ENCODE peak calls at places on chromosomes 7 and 10, in ten cellular contexts. F is stimulated activated CD8-positive, alpha-beta memory T cell treated with anti-CD3 and anti-CD28 coated beads, Interleukin-4, amount 100 ng/mL, for 4 hours; I is left colon; K is EH; J is Calu3; H is stimulated activated CD4-positive, alpha-beta T cell treated with anti-CD3 and anti-CD28 coated beads, Interleukin-12 subunit alpha, Interleukin-12 subunit beta, amount 100 ng/mL, for 4 hours; R is NCI-H460; M is Peyer's patch; V is CD8-positive, alpha-beta memory T cell; E is RCC 7860. W is an unnamed sample.

GRCh38 chr7:105952917-105953595 is 10.0 kb upstream of the CDHR3 start:
- DNase-seq in I (no peak), K (no peak), E (no peak), V (no peak), M (no peak), R (no peak), J (no peak), H (no peak), F (no peak), W (no peak)

GRCh38 chr7:155382802-155383171 is 75.1 kb upstream of the EN2 start:
- DNase-seq in F (no peak), J (no peak), H (no peak), K (no peak), V (no peak), R (no peak), I (no peak), E (no peak), M (no peak), W (no peak)

GRCh38 chr10:2214805-2215204 is 477.5 kb upstream of the ADARB2 start:
- DNase-seq in J (no peak), V (no peak), H (no peak), K (no peak), I (no peak), R (no peak), M (no peak), E (no peak), F (no peak), W (no peak)

GRCh38 chr10:87862644-87863101 is 660 bp downstream of the KLLN start:
- DNase-seq in I (no peak), K (no peak), V (no peak), H (no peak), R (no peak), M (no peak), E (peak), F (no peak), J (no peak), W (no peak)

GRCh38 chr10:7579681-7580080 is 87.1 kb downstream of the ITIH5 start:
- DNase-seq in I (no peak), M (no peak), K (no peak), R (no peak), H (no peak), J (no peak), F (no peak), V (no peak), E (no peak), W (no peak)

GRCh38 chr7:123573896-123574467 is 16.4 kb upstream of the NDUFA5 start:
- DNase-seq in V (no peak), H (no peak), K (no peak), R (no peak), I (no peak), F (no peak), E (no peak), M (no peak), J (no peak), W (no peak)

GRCh38 chr10:124221356-124222297 is 128.2 kb upstream of the CHST15 start:
- DNase-seq in H (no peak), V (no peak), F (no peak), J (no peak), M (peak), I (no peak), E (peak), K (peak), R (no peak), W (no peak)

GRCh38 chr10:79247373-79248137 is 99.7 kb upstream of the PPIF start:
- DNase-seq in V (no peak), R (no peak), I (no peak), K (no peak), E (no peak), F (no peak), H (no peak), M (no peak), J (no peak), W (no peak)

GRCh38 chr10:73781879-73782748 is at the start of gene CHCHD1:
- DNase-seq in E (peak), R (peak), F (peak), M (peak), I (peak), V (peak), H (peak), K (peak), J (peak), W (peak)

GRCh38 chr7:84686373-84686772 is 491.8 kb upstream of the SEMA3A start:
- DNase-seq in F (no peak), J (no peak), V (no peak), I (no peak), E (no peak), K (peak), M (no peak), H (no peak), R (no peak), W (no peak)

GRCh38 chr10:44422153-44422552 is 37.3 kb upstream of the CXCL12 start:
- DNase-seq in J (no peak), H (no peak), E (no peak), M (no peak), I (no peak), K (no peak), R (no peak), F (no peak), V (no peak), W (no peak)

GRCh38 chr7:68752485-68752884 is 845.8 kb upstream of the AUTS2 start:
- DNase-seq in K (no peak), I (no peak), E (no peak), M (no peak), F (no peak), J (no peak), V (no peak), H (no peak), R (no peak), W (no peak)

GRCh38 chr10:98338318-98338717 is 70.3 kb upstream of the LOXL4 start:
- DNase-seq in J (no peak), I (no peak), H (no peak), V (no peak), M (no peak), R (no peak), K (no peak), F (no peak), E (no peak), W (no peak)

GRCh38 chr10:102064868-102065560 is at the start of gene HPS6:
- DNase-seq in J (peak), K (peak), R (peak), I (peak), F (peak), M (peak), E (peak), H (peak), V (peak), W (no peak)

GRCh38 chr7:77940647-77941046 is 142.1 kb downstream of the PHTF2 start:
- DNase-seq in J (peak), M (no peak), F (no peak), V (no peak), H (no peak), R (peak), I (peak), E (peak), K (peak), W (no peak)